ENCODE peak calls at places on chromosomes 2 and 18, in eight cellular contexts. Z, L, K, U, Y, Q, C and E are unnamed samples.

GRCh38 chr18:58249677-58250076 is 205.7 kb downstream of the NEDD4L start:
- DNase-seq in Q (no peak), C (no peak), L (no peak), Z (no peak), Y (no peak), K (no peak), U (no peak), E (no peak)

GRCh38 chr2:204072443-204073324 is 136.1 kb downstream of the ICOS start:
- DNase-seq in L (peak; percentile 44), Z (no peak), U (peak; percentile 60), C (peak; percentile 12), K (peak; percentile 24), Y (peak; percentile 70), Q (peak; percentile 6), E (no peak)

GRCh38 chr2:37832590-37833197 is 92.4 kb upstream of the RMDN2 start:
- DNase-seq in C (peak; percentile 48), Y (peak; percentile 40), Q (peak; percentile 86), U (peak; percentile 81), K (peak; percentile 80), Z (peak; percentile 25), L (peak; percentile 92), E (peak; percentile 47)

GRCh38 chr2:206858972-206859739 is 80.2 kb upstream of the CPO start:
- DNase-seq in Y (no peak), Z (no peak), L (no peak), U (peak; percentile 31), Q (no peak), C (no peak), K (no peak), E (no peak)

GRCh38 chr2:30796723-30797122 is 10.5 kb downstream of the CAPN13 start:
- DNase-seq in C (no peak), Y (no peak), L (no peak), K (no peak), U (no peak), Q (no peak), Z (no peak), E (no peak)

GRCh38 chr2:217948341-217948791 is 54.4 kb downstream of the TNS1 start:
- DNase-seq in K (no peak), C (no peak), Y (no peak), U (no peak), L (no peak), Q (no peak), Z (no peak), E (no peak)

GRCh38 chr18:57251747-57252146 is 100.6 kb upstream of the ST8SIA3 start:
- DNase-seq in Z (no peak), Y (no peak), K (no peak), L (no peak), U (no peak), C (no peak), Q (no peak), E (no peak)

GRCh38 chr2:195212586-195212985 is 444.4 kb upstream of the SLC39A10 start:
- DNase-seq in Z (no peak), U (no peak), K (no peak), L (no peak), Q (no peak), Y (no peak), C (no peak), E (no peak)

GRCh38 chr2:217958206-217958888 is 44.4 kb downstream of the TNS1 start:
- DNase-seq in Y (no peak), Z (no peak), Q (no peak), U (no peak), C (no peak), L (no peak), K (no peak), E (no peak)

GRCh38 chr2:206086683-206087350 is 843 bp upstream of the INO80D start:
- DNase-seq in L (no peak), Y (no peak), Z (no peak), K (peak; percentile 18), Q (no peak), C (peak; percentile 51), U (no peak), E (no peak)

GRCh38 chr2:32805104-32806095 is 141.4 kb upstream of the LTBP1 start:
- DNase-seq in C (no peak), Q (peak; percentile 34), Z (no peak), L (no peak), Y (no peak), U (no peak), K (peak; percentile 62), E (no peak)

GRCh38 chr2:101234169-101234938 is 18.3 kb upstream of the CNOT11 start:
- DNase-seq in Y (no peak), U (no peak), L (no peak), K (peak; percentile 84), Q (no peak), Z (no peak), C (no peak), E (no peak)

GRCh38 chr18:76756491-76757288 is 65.7 kb upstream of the ZNF236 start:
- DNase-seq in K (no peak), Y (no peak), Z (no peak), L (peak; percentile 19), U (no peak), C (no peak), Q (no peak), E (no peak)

GRCh38 chr2:206614825-206615224 is 27.5 kb upstream of the FAM237A start:
- DNase-seq in Z (no peak), C (no peak), U (no peak), Q (peak; percentile 14), Y (no peak), L (no peak), K (peak; percentile 21), E (no peak)

GRCh38 chr2:46858697-46859080 is 56.9 kb downstream of the MCFD2 start:
- DNase-seq in L (no peak), C (no peak), K (no peak), Y (no peak), Z (no peak), U (no peak), Q (peak; percentile 89), E (peak; percentile 99)

GRCh38 chr2:160241251-160242137 is 41.4 kb upstream of the ITGB6 start:
- DNase-seq in Z (no peak), K (peak; percentile 93), C (no peak), L (peak; percentile 65), U (no peak), Y (no peak), Q (peak; percentile 82), E (no peak)

GRCh38 chr2:39243469-39244123 is at the start of gene CDKL4:
- DNase-seq in L (peak; percentile 18), Y (no peak), U (peak; percentile 61), C (no peak), Q (peak; percentile 6), K (no peak), Z (no peak), E (no peak)

GRCh38 chr18:76203552-76203951 is 291.5 kb downstream of the ZNF516 start:
- DNase-seq in C (no peak), Z (no peak), K (no peak), L (no peak), U (no peak), Q (no peak), Y (no peak), E (no peak)

GRCh38 chr2:30272761-30273573 is 41.6 kb downstream of the LBH start:
- DNase-seq in L (peak; percentile 29), Q (peak; percentile 63), C (no peak), K (peak; percentile 73), Y (no peak), U (no peak), Z (no peak), E (no peak)

GRCh38 chr2:28956415-28956826 is 24.7 kb upstream of the TOGARAM2 start:
- DNase-seq in Q (peak; percentile 58), C (peak; percentile 54), K (peak; percentile 21), Y (no peak), L (no peak), Z (no peak), U (peak; percentile 62), E (no peak)

GRCh38 chr2:113135354-113135753 is 8.0 kb downstream of the IL1RN start:
- DNase-seq in K (no peak), U (no peak), Z (no peak), Y (no peak), C (no peak), L (no peak), Q (no peak), E (no peak)

GRCh38 chr2:30639836-30640235 is 167.4 kb downstream of the CAPN13 start:
- DNase-seq in U (no peak), Q (no peak), K (no peak), C (no peak), Y (no peak), Z (no peak), L (no peak), E (no peak)

GRCh38 chr2:48272199-48272598 is 257.8 kb upstream of the STON1 start:
- DNase-seq in Q (no peak), C (no peak), U (no peak), Y (no peak), L (no peak), Z (no peak), K (no peak), E (no peak)

GRCh38 chr18:65749881-65750280 is 931 bp upstream of the CDH7 start:
- DNase-seq in Q (no peak), K (no peak), C (no peak), Z (no peak), Y (no peak), L (no peak), U (no peak), E (no peak)

GRCh38 chr2:110931648-110932047 is 189.1 kb upstream of the BCL2L11 start:
- DNase-seq in L (no peak), Q (peak; percentile 61), K (no peak), C (no peak), U (no peak), Y (no peak), Z (no peak), E (peak; percentile 0)

GRCh38 chr2:57450170-57450569 is 596.4 kb upstream of the VRK2 start:
- DNase-seq in K (no peak), Z (no peak), C (no peak), U (no peak), L (no peak), Q (no peak), Y (no peak), E (no peak)

GRCh38 chr2:191245046-191245868 is at the start of gene MYO1B:
- DNase-seq in L (peak; percentile 82), K (peak; percentile 88), C (no peak), U (peak; percentile 59), Y (peak; percentile 34), Q (peak; percentile 77), Z (no peak), E (no peak)